ENCODE peak calls at places on chromosomes 7 and 10, in four cellular contexts. R is PC-3; F is cardiac muscle cell; T is CD8-positive, alpha-beta memory T cell. N is an unnamed sample. For H3K36me3, the result is how much of the 10 kb centered on the place peaks cover.

GRCh38 chr10:98332623-98333269 is 64.8 kb upstream of the LOXL4 start:
- DNase-seq in R (peak), T (no peak), F (no peak), N (no peak)

GRCh38 chr10:2681911-2682310 is 385.4 kb upstream of the PFKP start:
- DNase-seq in T (no peak), R (no peak), F (no peak), N (no peak)

GRCh38 chr7:4803397-4804241 is 28.2 kb downstream of the AP5Z1 start:
- DNase-seq in F (no peak), T (no peak), R (no peak), N (no peak)

GRCh38 chr7:781936-782529 is 50.2 kb upstream of the SUN1 start:
- DNase-seq in T (no peak), F (no peak), R (no peak), N (peak)

GRCh38 chr10:97001183-97001991 is 169.3 kb downstream of the LCOR start:
- DNase-seq in R (no peak), F (no peak), T (no peak), N (peak)

GRCh38 chr7:100493476-100494264 is 9.9 kb downstream of the NYAP1 start:
- DNase-seq in R (no peak), T (peak), F (no peak), N (peak)

GRCh38 chr7:139526578-139527544 is 3.4 kb downstream of the CLEC2L start:
- DNase-seq in F (no peak), R (peak), T (no peak), N (peak)

GRCh38 chr10:7507887-7508726 is 97.3 kb upstream of the SFMBT2 start:
- DNase-seq in F (no peak), R (no peak), T (peak), N (no peak)

GRCh38 chr10:24826022-24826421 is 102.3 kb upstream of the ARHGAP21 start:
- DNase-seq in R (peak), T (no peak), F (no peak), N (no peak)

GRCh38 chr7:30844483-30844874 is 67.2 kb upstream of the AQP1 start:
- DNase-seq in F (no peak), R (no peak), T (no peak), N (no peak)

GRCh38 chr10:3500408-3500856 is 284.6 kb downstream of the KLF6 start:
- DNase-seq in T (no peak), F (peak), R (no peak), N (no peak)

GRCh38 chr7:150727381-150727780 is 9.8 kb upstream of the GIMAP5 start:
- DNase-seq in T (no peak), F (no peak), R (no peak), N (no peak)

GRCh38 chr10:81179805-81180452 is 642.2 kb downstream of the SH2D4B start:
- DNase-seq in R (peak), T (no peak), F (peak), N (no peak)

GRCh38 chr10:97585439-97585811 is 1.2 kb downstream of the HOGA1 start:
- DNase-seq in R (no peak), F (no peak), T (no peak), N (no peak)

GRCh38 chr10:3776796-3777571 is 8.0 kb downstream of the KLF6 start:
- DNase-seq in T (peak), F (no peak), R (peak), N (peak)

GRCh38 chr7:157558061-157558460 is 221.3 kb downstream of the DNAJB6 start:
- DNase-seq in T (no peak), F (no peak), R (no peak), N (peak)

GRCh38 chr7:30549933-30550493 is 44.7 kb upstream of the GARS1 start:
- DNase-seq in F (no peak), T (no peak), R (peak), N (no peak)

GRCh38 chr7:112331495-112331894 is 118.8 kb upstream of the IFRD1 start:
- DNase-seq in T (no peak), R (no peak), F (no peak), N (no peak)

GRCh38 chr10:24008164-24009066 is 200.5 kb upstream of the KIAA1217 start:
- DNase-seq in T (no peak), R (peak), F (peak), N (no peak)

GRCh38 chr10:8116926-8117493 is 62.5 kb downstream of the GATA3 start:
- DNase-seq in T (no peak), F (no peak), R (no peak), N (no peak)

GRCh38 chr7:158827411-158828342 is 1.6 kb downstream of the ESYT2 start:
- DNase-seq in R (peak), F (no peak), T (peak), N (peak)

GRCh38 chr10:21002097-21002878 is 105.2 kb upstream of the NEBL start:
- DNase-seq in F (no peak), T (no peak), R (peak), N (peak)

GRCh38 chr10:3811331-3811870 is 26.4 kb upstream of the KLF6 start:
- DNase-seq in T (no peak), R (peak), F (no peak), N (no peak)

DNA sequence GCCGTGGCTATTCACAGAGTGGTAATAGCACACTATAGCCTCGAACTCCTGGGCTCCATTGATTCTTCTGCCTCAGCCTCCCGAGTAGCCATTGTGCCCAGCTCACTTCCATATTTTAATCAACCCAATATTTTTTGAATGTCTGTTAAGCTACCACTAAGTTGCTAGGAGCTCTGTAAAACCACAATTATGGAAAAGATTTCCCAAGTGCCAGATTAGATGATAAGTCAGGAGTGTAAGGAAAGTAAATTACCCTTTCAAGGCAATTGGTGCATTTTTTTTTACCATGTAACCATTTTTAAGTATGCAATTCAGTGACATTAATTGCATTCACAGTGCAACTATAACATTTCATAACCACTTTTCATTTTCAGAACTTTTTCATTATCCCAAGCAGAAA is 87.5 kb upstream of the GATAD1 start:
- DNase-seq in R (no peak), T (no peak), F (no peak), N (no peak)
- H3K27ac ChIP-seq in R (no peak), T (no peak), F (no peak), N (peak)

GRCh38 chr7:105493928-105494325 is 28.1 kb downstream of the PUS7 start:
- DNase-seq in R (no peak), F (no peak), T (no peak), N (peak)

GRCh38 chr7:105496501-105496900 is 25.6 kb downstream of the PUS7 start:
- DNase-seq in R (peak), T (no peak), F (no peak), N (peak)

GRCh38 chr7:105493196-105493927 is 28.7 kb downstream of the PUS7 start:
- DNase-seq in R (no peak), F (no peak), T (no peak), N (no peak)

GRCh38 chr7:105502173-105502572 is 19.9 kb downstream of the PUS7 start:
- DNase-seq in F (no peak), T (no peak), R (no peak), N (no peak)

DNA sequence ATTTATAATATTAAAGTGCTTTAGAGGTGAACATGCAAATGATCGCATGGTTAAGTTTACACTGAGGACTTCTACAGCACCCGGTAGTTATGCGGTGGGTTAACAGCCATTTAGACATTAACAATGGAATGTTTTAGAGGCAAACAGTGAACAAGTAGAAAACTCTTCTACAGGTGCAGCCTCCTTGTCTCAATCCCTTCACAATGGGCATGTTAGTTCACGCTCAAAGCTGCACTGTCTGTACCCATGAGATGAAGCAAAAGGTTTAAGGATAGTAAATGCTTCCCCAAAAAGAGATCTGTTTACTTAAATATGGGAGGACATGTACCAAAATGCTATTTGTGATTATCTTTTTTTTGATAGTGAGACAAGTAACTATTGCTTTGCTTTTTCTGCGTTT is 25.1 kb downstream of the PUS7 start:
- DNase-seq in F (peak), R (no peak), T (no peak), N (no peak)
- H3K4me3 ChIP-seq in F (no peak), R (no peak), T (no peak), N (peak)

DNA sequence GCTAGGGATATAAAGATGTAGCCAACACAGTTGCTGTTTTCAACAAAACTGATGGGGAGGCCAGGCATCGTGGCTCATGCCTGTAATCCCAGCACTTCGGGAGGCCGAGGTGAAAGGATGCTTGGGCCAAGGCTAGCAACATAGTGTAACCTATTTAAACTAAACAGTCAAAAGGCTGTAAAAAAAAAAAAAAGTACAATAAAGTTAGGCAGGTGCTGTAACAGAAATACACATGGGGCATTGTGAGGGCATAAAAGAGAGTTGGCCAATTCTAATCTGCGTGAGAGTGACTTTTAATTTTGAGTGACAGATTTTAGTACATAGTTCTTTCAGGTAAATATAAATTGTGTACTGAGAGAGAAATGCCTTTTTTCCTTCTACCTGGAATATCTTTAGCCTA is 6.2 kb downstream of the XRCC2 start:
- DNase-seq in R (no peak), F (no peak), T (no peak), N (no peak)
- H3K36me3 ChIP-seq in R (under half), F (under half), T (under half), N (under half)

DNA sequence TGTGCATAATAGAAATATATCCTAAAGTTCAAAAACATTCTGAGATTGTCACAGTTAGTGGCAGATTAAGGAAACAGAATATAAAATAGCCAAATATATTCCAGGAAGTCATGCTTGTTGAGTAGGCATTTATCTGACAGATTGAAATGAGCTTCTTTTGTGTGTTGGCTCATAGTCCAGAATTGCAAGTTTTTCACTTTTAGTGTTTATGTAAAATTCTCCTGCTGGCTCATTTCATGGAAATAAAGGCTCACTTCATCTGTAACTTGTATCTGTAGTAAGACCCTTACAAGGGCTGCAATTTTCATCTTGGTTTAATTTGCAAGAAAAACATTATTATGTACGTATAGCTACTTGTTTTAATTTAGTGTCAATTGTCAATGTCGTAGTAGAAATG is 93.5 kb downstream of the MCU start:
- DNase-seq in R (no peak), F (no peak), T (no peak), N (no peak)
- H3K27ac ChIP-seq in R (no peak), F (no peak), T (no peak), N (no peak)